ENCODE peak calls at places on chromosomes 4 and X, in four cellular contexts. V is endothelial cell of umbilical vein, H is K562, Z is IMR-90. T is an unnamed sample.

GRCh38 chrX:25012793-25013592 is 2.8 kb downstream of the ARX start:
- DNase-seq in H (peak), Z (no peak), V (no peak), T (no peak)

GRCh38 chrX:41634284-41634683 is 54.5 kb upstream of the GPR34 start:
- DNase-seq in Z (peak), V (peak), H (peak), T (no peak)

GRCh38 chr4:147940144-147940543 is 208.3 kb downstream of the ARHGAP10 start:
- DNase-seq in V (no peak), Z (no peak), H (no peak), T (no peak)

GRCh38 chr4:4542824-4543485 is 1.1 kb upstream of the STX18 start:
- DNase-seq in V (no peak), H (no peak), Z (no peak), T (no peak)

GRCh38 chr4:14856076-14856926 is 146.0 kb upstream of the CPEB2 start:
- DNase-seq in Z (peak), V (peak), H (peak), T (peak)

GRCh38 chrX:83469551-83469950 is 38.5 kb upstream of the POU3F4 start:
- DNase-seq in V (no peak), Z (peak), H (peak), T (no peak)

GRCh38 chr4:9996319-9997110 is 24.8 kb downstream of the SLC2A9 start:
- DNase-seq in V (peak), H (no peak), Z (peak), T (no peak)

GRCh38 chr4:124863039-124863545 is 150.6 kb upstream of the ANKRD50 start:
- DNase-seq in Z (no peak), H (no peak), V (no peak), T (no peak)

GRCh38 chr4:95585016-95585695 is 36.4 kb upstream of the UNC5C start:
- DNase-seq in H (no peak), V (no peak), Z (peak), T (no peak)

GRCh38 chrX:24391843-24392242 is 31.4 kb downstream of the SUPT20HL1 start:
- DNase-seq in H (no peak), Z (no peak), V (no peak), T (no peak)

GRCh38 chrX:9644335-9644734 is 121.3 kb downstream of the GPR143 start:
- DNase-seq in V (no peak), H (no peak), Z (no peak), T (peak)

GRCh38 chr4:126267689-126268088 is 952.9 kb downstream of the FAT4 start:
- DNase-seq in Z (peak), H (no peak), V (no peak), T (no peak)

GRCh38 chrX:80755174-80755573 is 54.5 kb downstream of the BRWD3 start:
- DNase-seq in Z (no peak), H (no peak), V (no peak), T (no peak)

GRCh38 chrX:30489323-30489722 is 88.2 kb downstream of the TASL start:
- DNase-seq in Z (no peak), V (no peak), H (no peak), T (no peak)

GRCh38 chr4:187480146-187481145 is 515.1 kb upstream of the ZFP42 start:
- DNase-seq in Z (peak), H (no peak), V (no peak), T (no peak)

GRCh38 chr4:109729155-109729562 is 711 bp downstream of the PLA2G12A start:
- DNase-seq in V (peak), H (no peak), Z (peak), T (no peak)

GRCh38 chrX:17519349-17519748 is 144.3 kb downstream of the NHS start:
- DNase-seq in Z (peak), H (no peak), V (peak), T (no peak)

GRCh38 chrX:136147966-136148365 is 633 bp downstream of the FHL1 start:
- DNase-seq in H (no peak), V (no peak), Z (no peak), T (no peak)

GRCh38 chr4:1194028-1194900 is 21.9 kb upstream of the SPON2 start:
- DNase-seq in H (no peak), V (peak), Z (peak), T (no peak)

GRCh38 chrX:113305496-113305895 is 464.9 kb upstream of the AMOT start:
- DNase-seq in Z (peak), H (no peak), V (no peak), T (no peak)

GRCh38 chrX:103831342-103831802 is 685 bp downstream of the RAB9B start:
- DNase-seq in V (no peak), Z (no peak), H (peak), T (no peak)

GRCh38 chr4:55791666-55792065 is 27.9 kb upstream of the EXOC1L start:
- DNase-seq in V (no peak), H (no peak), Z (no peak), T (no peak)

GRCh38 chrX:45710081-45710801 is 509.6 kb upstream of the DIPK2B start:
- DNase-seq in Z (peak), H (no peak), V (peak), T (peak)

GRCh38 chr4:88030565-88031310 is 23.3 kb downstream of the PKD2 start:
- DNase-seq in Z (no peak), H (no peak), V (no peak), T (no peak)

GRCh38 chrX:80173261-80173660 is 158.7 kb downstream of the TBX22 start:
- DNase-seq in V (no peak), Z (no peak), H (no peak), T (no peak)

GRCh38 chrX:6067600-6067999 is 161.1 kb downstream of the NLGN4X start:
- DNase-seq in Z (no peak), V (no peak), H (no peak), T (no peak)

GRCh38 chr4:52071786-52072552 is 20.9 kb downstream of the SPATA18 start:
- DNase-seq in H (no peak), V (no peak), Z (no peak), T (no peak)

GRCh38 chr4:123345924-123346300 is 50.7 kb upstream of the SPRY1 start:
- DNase-seq in H (no peak), Z (no peak), V (no peak), T (no peak)

GRCh38 chrX:155334486-155335316 is at the start of gene CLIC2:
- DNase-seq in Z (peak), V (peak), H (peak), T (no peak)

GRCh38 chrX:66489339-66489738 is 149.5 kb downstream of the EDA2R start:
- DNase-seq in Z (no peak), H (no peak), V (no peak), T (no peak)

GRCh38 chr4:78297075-78297815 is 240.1 kb downstream of the FRAS1 start:
- DNase-seq in V (no peak), H (no peak), Z (peak), T (peak)

GRCh38 chr4:71697031-71697430 is 86.8 kb downstream of the GC start:
- DNase-seq in H (no peak), V (no peak), Z (no peak), T (no peak)

GRCh38 chrX:38941675-38942074 is 140.4 kb downstream of the MID1IP1 start:
- DNase-seq in H (no peak), Z (peak), V (no peak), T (no peak)

GRCh38 chr4:15913631-15913970 is 24.9 kb downstream of the FGFBP1 start:
- DNase-seq in V (peak), Z (peak), H (no peak), T (no peak)

GRCh38 chr4:172202480-172203076 is 389.4 kb downstream of the GALNTL6 start:
- DNase-seq in Z (peak), H (peak), V (peak), T (no peak)

GRCh38 chr4:75696036-75696435 is 22.8 kb upstream of the G3BP2 start:
- DNase-seq in V (no peak), Z (no peak), H (no peak), T (no peak)

GRCh38 chrX:10447577-10448214 is 172.7 kb downstream of the MID1 start:
- DNase-seq in V (no peak), Z (peak), H (no peak), T (no peak)

GRCh38 chr4:74758521-74758920 is 35.8 kb downstream of the BTC start:
- DNase-seq in Z (no peak), V (no peak), H (no peak), T (no peak)

GRCh38 chrX:123990602-123991001 is 29.1 kb downstream of the STAG2 start:
- DNase-seq in V (no peak), Z (no peak), H (no peak), T (no peak)

GRCh38 chrX:116605576-116605975 is 142.8 kb upstream of the CT83 start:
- DNase-seq in Z (no peak), V (no peak), H (no peak), T (no peak)

GRCh38 chrX:3426552-3426951 is 80.1 kb upstream of the MXRA5 start:
- DNase-seq in V (no peak), Z (no peak), H (no peak), T (no peak)
- TF ChIP-seq FOS in V (no peak), Z (no peak), H (no peak), T (no peak)

GRCh38 chr4:67933038-67933437 is 30.3 kb downstream of the TMPRSS11A start:
- DNase-seq in H (no peak), V (no peak), Z (no peak), T (no peak)
- TF ChIP-seq FOS in H (no peak), V (no peak), Z (no peak), T (no peak)

DNA sequence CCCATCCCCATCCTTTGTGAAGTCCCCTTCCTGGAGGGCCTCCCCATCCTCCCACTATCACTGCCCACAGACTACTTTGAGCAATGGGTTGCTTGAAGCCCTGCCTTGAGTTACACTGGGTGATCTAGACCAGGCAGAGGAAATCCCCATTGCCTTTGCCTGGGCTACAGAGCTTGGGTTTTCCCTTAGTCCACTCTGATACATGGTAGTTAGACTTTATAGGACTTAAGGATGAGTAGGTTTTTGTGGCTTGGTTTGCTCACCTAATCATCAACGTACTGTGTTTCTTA is 56.6 kb downstream of the TMEM131L start:
- DNase-seq in Z (no peak), V (no peak), H (no peak), T (peak)
- TF ChIP-seq FOS in Z (no peak), V (no peak), H (no peak), T (no peak)

GRCh38 chr4:114649908-114650307 is 51.3 kb downstream of the UGT8 start:
- DNase-seq in Z (no peak), V (no peak), H (no peak), T (no peak)
- TF ChIP-seq FOS in Z (no peak), V (no peak), H (no peak), T (no peak)

GRCh38 chrX:153778684-153779101 is 2.1 kb upstream of the SRPK3 start:
- DNase-seq in H (no peak), Z (no peak), V (no peak), T (no peak)
- TF ChIP-seq FOS in H (no peak), Z (no peak), V (no peak), T (no peak)

DNA sequence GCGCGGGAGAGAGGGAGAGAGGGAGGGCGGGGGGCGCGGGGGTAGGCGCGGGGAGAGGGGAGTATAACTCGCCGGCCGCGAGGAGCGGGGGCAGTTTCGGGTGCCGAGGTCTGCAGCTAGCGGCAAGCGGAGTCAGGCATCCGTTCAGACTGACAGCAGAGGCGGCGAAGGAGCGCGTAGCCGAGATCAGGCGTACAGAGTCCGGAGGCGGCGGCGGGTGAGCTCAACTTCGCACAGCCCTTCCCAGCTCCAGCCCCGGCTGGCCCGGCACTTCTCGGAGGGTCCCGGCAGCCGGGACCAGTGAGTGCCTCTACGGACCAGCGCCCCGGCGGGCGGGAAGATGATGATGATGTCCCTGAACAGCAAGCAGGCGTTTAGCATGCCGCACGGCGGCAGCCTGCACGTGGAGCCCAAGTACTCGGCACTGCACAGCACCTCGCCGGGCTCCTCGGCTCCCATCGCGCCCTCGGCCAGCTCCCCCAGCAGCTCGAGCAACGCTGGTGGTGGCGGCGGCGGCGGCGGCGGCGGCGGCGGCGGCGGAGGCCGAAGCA is at the start of gene POU4F2:
- DNase-seq in Z (no peak), V (peak), H (no peak), T (no peak)
- TF ChIP-seq FOS in Z (no peak), V (no peak), H (no peak), T (no peak)

GRCh38 chrX:776061-776460 is 145.5 kb downstream of the SHOX start:
- DNase-seq in V (no peak), Z (no peak), H (no peak), T (no peak)
- TF ChIP-seq FOS in V (no peak), Z (no peak), H (no peak), T (no peak)

GRCh38 chr4:3440011-3440410 is 1.8 kb upstream of the HGFAC start:
- DNase-seq in H (no peak), V (no peak), Z (no peak), T (no peak)
- TF ChIP-seq FOS in H (no peak), V (no peak), Z (no peak), T (no peak)

DNA sequence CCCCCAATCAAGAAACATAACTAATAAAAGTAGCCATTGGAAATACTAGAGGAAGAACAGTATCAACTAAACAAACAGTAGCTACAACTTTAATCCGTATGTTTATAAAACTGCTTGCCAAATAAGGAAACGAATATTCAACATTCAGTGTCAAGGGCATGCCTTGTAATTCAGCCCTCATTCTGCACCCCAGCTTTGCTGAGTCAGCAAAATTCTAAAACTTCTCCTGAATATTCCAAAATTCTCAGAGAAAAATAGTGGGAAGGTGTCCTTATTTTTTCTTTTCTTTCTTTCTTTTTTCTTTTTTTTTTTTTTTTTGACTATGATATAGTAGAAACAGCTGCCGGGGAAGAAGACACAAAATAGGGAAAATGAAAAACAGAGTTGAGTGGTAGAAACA is 344.8 kb upstream of the MAGEC2 start:
- DNase-seq in H (no peak), V (no peak), Z (no peak), T (no peak)
- TF ChIP-seq FOS in H (no peak), V (no peak), Z (no peak), T (no peak)

GRCh38 chrX:107206697-107207065 is 270 bp downstream of the DNAAF6 start:
- DNase-seq in H (no peak), V (no peak), Z (no peak), T (no peak)

GRCh38 chrX:107204063-107204605 is 2.1 kb downstream of the NUP62CL start:
- DNase-seq in H (no peak), V (no peak), Z (no peak), T (no peak)

GRCh38 chrX:107207943-107208342 is 1.5 kb downstream of the DNAAF6 start:
- DNase-seq in V (no peak), Z (no peak), H (no peak), T (no peak)

GRCh38 chrX:107205770-107206696 is at the start of the genes DNAAF6 and NUP62CL:
- DNase-seq in H (peak), V (peak), Z (no peak), T (peak)

GRCh38 chrX:107207089-107207488 is 678 bp downstream of the DNAAF6 start:
- DNase-seq in Z (no peak), H (no peak), V (no peak), T (no peak)
- TF ChIP-seq FOS in Z (no peak), H (no peak), V (no peak), T (no peak)